ENCODE peak calls at places on chromosomes 2 and 18, in seven cellular contexts. A, T, P, E, L, V and M are unnamed samples. For H3K27me3, the result is how much of the 10 kb centered on the place peaks cover.

GRCh38 chr2:177295479-177295878 is 31.0 kb upstream of the NFE2L2 start:
- DNase-seq in A (no peak), T (no peak), P (no peak), E (no peak), L (peak), V (no peak), M (peak)

GRCh38 chr2:112588611-112589045 is 4.2 kb downstream of the CHCHD5 start:
- DNase-seq in A (no peak), T (no peak), P (no peak), E (no peak), L (no peak), V (no peak), M (no peak)

GRCh38 chr2:126945118-126945517 is 46.4 kb downstream of the TEX51 start:
- DNase-seq in A (no peak), T (no peak), P (no peak), E (no peak), L (no peak), V (no peak), M (no peak)

GRCh38 chr2:42102606-42103450 is 55.0 kb downstream of the PKDCC start:
- DNase-seq in A (peak), T (peak), P (peak), E (peak), L (no peak), V (peak), M (no peak)

GRCh38 chr2:159960413-159960812 is 102.0 kb downstream of the PLA2R1 start:
- DNase-seq in A (no peak), T (no peak), P (no peak), E (peak), L (peak), V (no peak), M (peak)

GRCh38 chr2:193816008-193816407 is 1621.3 kb upstream of the TMEFF2 start:
- DNase-seq in A (no peak), T (no peak), P (no peak), E (no peak), L (no peak), V (no peak), M (no peak)

GRCh38 chr2:45214550-45214949 is 205.3 kb upstream of the SIX2 start:
- DNase-seq in A (no peak), T (no peak), P (no peak), E (no peak), L (no peak), V (no peak), M (no peak)

GRCh38 chr18:34506198-34506597 is 203.9 kb upstream of the DTNA start:
- DNase-seq in A (no peak), T (no peak), P (no peak), E (no peak), L (no peak), V (no peak), M (no peak)

GRCh38 chr2:54634564-54635511 is 88.6 kb upstream of the EML6 start:
- DNase-seq in A (no peak), T (no peak), P (no peak), E (peak), L (peak), V (no peak), M (peak)

GRCh38 chr2:37326866-37327634 is 2.4 kb upstream of the PRKD3 start:
- DNase-seq in A (no peak), T (no peak), P (no peak), E (no peak), L (no peak), V (peak), M (no peak)

GRCh38 chr2:99481527-99481926 is 8.3 kb downstream of the REV1 start:
- DNase-seq in A (no peak), T (no peak), P (no peak), E (no peak), L (no peak), V (no peak), M (no peak)

GRCh38 chr2:226466589-226466988 is 333.0 kb downstream of the IRS1 start:
- DNase-seq in A (no peak), T (no peak), P (no peak), E (peak), L (peak), V (no peak), M (peak)

GRCh38 chr2:145277922-145278321 is 758.0 kb upstream of the ZEB2 start:
- DNase-seq in A (no peak), T (no peak), P (no peak), E (no peak), L (no peak), V (no peak), M (peak)

GRCh38 chr2:149155181-149155580 is 116.7 kb downstream of the LYPD6B start:
- DNase-seq in A (no peak), T (no peak), P (no peak), E (no peak), L (no peak), V (peak), M (no peak)

GRCh38 chr18:54444309-54444914 is 86.7 kb downstream of the C18orf54 start:
- DNase-seq in A (peak), T (peak), P (peak), E (peak), L (peak), V (peak), M (peak)

GRCh38 chr18:9612215-9612830 is 2.0 kb downstream of the PPP4R1 start:
- DNase-seq in A (no peak), T (no peak), P (no peak), E (peak), L (peak), V (peak), M (peak)

GRCh38 chr18:51211552-51211951 is 14.1 kb upstream of the MEX3C start:
- DNase-seq in A (no peak), T (no peak), P (no peak), E (no peak), L (peak), V (peak), M (peak)

GRCh38 chr2:155368934-155369333 is 670.4 kb downstream of the KCNJ3 start:
- DNase-seq in A (no peak), T (no peak), P (no peak), E (no peak), L (no peak), V (no peak), M (peak)

GRCh38 chr2:143700865-143701264 is 571.6 kb downstream of the ARHGAP15 start:
- DNase-seq in A (no peak), T (no peak), P (no peak), E (no peak), L (no peak), V (no peak), M (no peak)

GRCh38 chr2:27798948-27799645 is 27.6 kb downstream of the MRPL33 start:
- DNase-seq in A (peak), T (peak), P (peak), E (peak), L (peak), V (peak), M (peak)

GRCh38 chr2:43075906-43076585 is 150.4 kb downstream of the ZFP36L2 start:
- DNase-seq in A (no peak), T (no peak), P (no peak), E (peak), L (peak), V (peak), M (peak)

GRCh38 chr2:28546242-28546641 is 50.4 kb downstream of the PLB1 start:
- DNase-seq in A (no peak), T (no peak), P (no peak), E (no peak), L (no peak), V (no peak), M (no peak)

GRCh38 chr18:68555935-68556334 is 159.0 kb downstream of the TMX3 start:
- DNase-seq in A (no peak), T (no peak), P (no peak), E (peak), L (no peak), V (peak), M (peak)

GRCh38 chr2:47771211-47771610 is 11.7 kb upstream of the MSH6 start:
- DNase-seq in A (no peak), T (no peak), P (no peak), E (peak), L (peak), V (peak), M (peak)

GRCh38 chr2:206915136-206915535 is 24.2 kb upstream of the CPO start:
- DNase-seq in A (no peak), T (no peak), P (no peak), E (peak), L (peak), V (peak), M (peak)

GRCh38 chr2:96626553-96626942 is 11.6 kb downstream of the KANSL3 start:
- DNase-seq in A (no peak), T (no peak), P (no peak), E (no peak), L (no peak), V (no peak), M (no peak)

GRCh38 chr18:31303771-31304170 is 14.2 kb upstream of the DSG1 start:
- DNase-seq in A (no peak), T (no peak), P (no peak), E (no peak), L (no peak), V (no peak), M (peak)

GRCh38 chr2:154158101-154158500 is 286.4 kb downstream of the GALNT13 start:
- DNase-seq in A (no peak), T (no peak), P (no peak), E (no peak), L (no peak), V (no peak), M (no peak)

GRCh38 chr2:170696006-170696405 is 19.1 kb upstream of the SP5 start:
- DNase-seq in A (no peak), T (no peak), P (no peak), E (peak), L (no peak), V (no peak), M (no peak)

GRCh38 chr2:133733856-133734255 is 165.6 kb upstream of the NCKAP5 start:
- DNase-seq in A (no peak), T (no peak), P (no peak), E (peak), L (peak), V (no peak), M (peak)

GRCh38 chr2:45822272-45822630 is 170.8 kb downstream of the PRKCE start:
- DNase-seq in A (no peak), T (no peak), P (no peak), E (no peak), L (no peak), V (no peak), M (peak)

GRCh38 chr2:71482055-71482454 is 28.7 kb downstream of the DYSF start:
- DNase-seq in A (no peak), T (no peak), P (no peak), E (no peak), L (no peak), V (no peak), M (no peak)

GRCh38 chr18:39795350-39795749 is 2159.7 kb upstream of the PIK3C3 start:
- DNase-seq in A (no peak), T (no peak), P (no peak), E (peak), L (no peak), V (no peak), M (no peak)

GRCh38 chr18:58599106-58599505 is 29.8 kb downstream of the ALPK2 start:
- DNase-seq in A (no peak), T (no peak), P (no peak), E (peak), L (peak), V (peak), M (peak)

GRCh38 chr18:55777666-55778304 is 189.8 kb upstream of the TCF4 start:
- DNase-seq in A (no peak), T (no peak), P (no peak), E (peak), L (no peak), V (no peak), M (no peak)

GRCh38 chr2:158893057-158893456 is 75.4 kb upstream of the TANC1 start:
- DNase-seq in A (no peak), T (no peak), P (no peak), E (no peak), L (no peak), V (no peak), M (peak)

DNA sequence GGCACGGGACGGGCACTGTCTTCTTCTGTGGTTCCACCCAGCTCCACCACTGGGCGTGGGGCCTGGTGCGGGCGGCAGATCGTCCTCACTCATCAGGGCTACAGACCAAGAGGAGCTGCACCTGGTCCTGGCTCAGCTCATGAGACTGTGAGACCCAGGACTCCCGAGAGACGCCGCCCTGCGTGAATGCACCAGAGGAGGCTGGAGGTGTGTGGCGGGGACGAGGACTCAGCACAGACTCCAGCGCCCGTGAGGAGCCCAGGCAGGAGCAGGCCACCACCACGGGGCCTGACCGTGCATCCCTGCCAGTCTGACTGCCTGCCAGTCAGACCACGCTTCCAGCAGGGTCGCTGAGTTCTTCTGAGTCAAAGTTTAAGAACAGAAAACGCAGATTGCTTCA is 112.5 kb upstream of the SALL3 start:
- DNase-seq in A (no peak), T (no peak), P (no peak), E (no peak), L (no peak), V (no peak), M (no peak)
- H3K27me3 ChIP-seq in A (under half), T (under half), P (under half), E (under half), L (under half), V (under half), M (under half)

GRCh38 chr2:137981112-137981679 is 16.9 kb downstream of the HNMT start:
- DNase-seq in A (no peak), T (no peak), P (no peak), E (no peak), L (no peak), V (no peak), M (no peak)

GRCh38 chr2:137991078-137991477 is 26.8 kb downstream of the HNMT start:
- DNase-seq in A (no peak), T (no peak), P (no peak), E (no peak), L (no peak), V (no peak), M (no peak)

GRCh38 chr2:137987011-137987410 is 22.7 kb downstream of the HNMT start:
- DNase-seq in A (no peak), T (no peak), P (no peak), E (no peak), L (no peak), V (no peak), M (no peak)

GRCh38 chr2:137983581-137983980 is 19.3 kb downstream of the HNMT start:
- DNase-seq in A (no peak), T (no peak), P (no peak), E (no peak), L (no peak), V (no peak), M (no peak)

GRCh38 chr2:137986268-137986667 is 22.0 kb downstream of the HNMT start:
- DNase-seq in A (no peak), T (no peak), P (no peak), E (no peak), L (no peak), V (no peak), M (no peak)
- H3K4ac ChIP-seq in A (no peak), T (no peak), P (no peak), E (no peak), L (no peak), V (no peak), M (no peak)

DNA sequence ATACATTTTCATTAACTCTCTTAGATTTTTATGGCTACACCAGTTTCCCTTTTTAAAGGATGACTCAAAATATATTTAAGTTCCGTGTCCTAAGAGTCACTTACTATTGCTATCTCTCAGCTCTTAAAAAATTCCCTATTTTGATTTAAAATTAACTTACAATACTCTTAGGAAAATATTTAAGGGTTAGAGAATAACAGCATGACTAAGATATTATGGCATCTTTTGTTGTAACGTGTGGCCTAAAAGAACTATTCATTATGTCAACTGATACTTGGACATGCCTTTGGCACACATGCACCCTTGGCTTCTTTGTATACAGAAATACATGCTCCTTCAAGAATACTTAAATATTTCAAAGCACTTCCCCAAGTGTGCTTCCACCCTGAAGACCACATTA is 42.3 kb downstream of the SCN3A start:
- DNase-seq in A (no peak), T (no peak), P (no peak), E (no peak), L (peak), V (no peak), M (peak)
- H3K27me3 ChIP-seq in A (under half), T (under half), P (under half), E (under half), L (under half), V (under half), M (under half)

DNA sequence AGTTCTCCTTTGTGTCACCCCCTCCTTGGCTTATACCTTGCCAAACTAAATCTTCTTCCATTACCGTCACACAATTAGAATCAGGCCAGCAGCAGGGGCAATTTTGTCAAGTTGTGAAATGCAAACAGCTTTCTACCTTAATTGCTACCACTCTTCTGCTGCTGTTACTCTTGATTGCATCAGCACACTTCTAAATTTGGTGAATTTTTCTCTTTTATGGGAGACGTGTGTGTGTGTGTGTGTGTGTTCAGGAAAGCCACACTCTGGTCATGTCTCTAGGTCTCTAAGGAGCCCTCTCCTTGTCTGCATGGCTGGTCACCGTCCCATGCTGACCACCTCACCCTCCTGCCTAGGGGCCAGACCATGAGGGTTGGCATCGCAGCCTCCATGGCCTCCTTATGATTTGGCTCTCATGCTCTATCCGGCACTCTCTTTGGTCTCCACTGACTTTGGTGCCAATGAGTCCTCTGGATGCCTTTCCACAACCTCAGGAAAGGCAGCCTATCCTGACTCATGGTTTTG is 87.7 kb downstream of the GATA6 start:
- DNase-seq in A (no peak), T (no peak), P (no peak), E (no peak), L (no peak), V (no peak), M (no peak)
- H3K4ac ChIP-seq in A (no peak), T (no peak), P (no peak), E (no peak), L (no peak), V (no peak), M (no peak)

GRCh38 chr2:238250896-238251295 is 11.1 kb upstream of the HES6 start:
- DNase-seq in A (no peak), T (no peak), P (no peak), E (no peak), L (no peak), V (no peak), M (no peak)

GRCh38 chr2:238243496-238244076 is 3.7 kb upstream of the HES6 start:
- DNase-seq in A (no peak), T (peak), P (no peak), E (peak), L (no peak), V (no peak), M (no peak)

GRCh38 chr2:238244151-238244550 is 4.3 kb upstream of the HES6 start:
- DNase-seq in A (no peak), T (no peak), P (no peak), E (no peak), L (no peak), V (no peak), M (no peak)

GRCh38 chr2:238247841-238248440 is 8.1 kb upstream of the HES6 start:
- DNase-seq in A (no peak), T (no peak), P (no peak), E (no peak), L (no peak), V (no peak), M (no peak)

DNA sequence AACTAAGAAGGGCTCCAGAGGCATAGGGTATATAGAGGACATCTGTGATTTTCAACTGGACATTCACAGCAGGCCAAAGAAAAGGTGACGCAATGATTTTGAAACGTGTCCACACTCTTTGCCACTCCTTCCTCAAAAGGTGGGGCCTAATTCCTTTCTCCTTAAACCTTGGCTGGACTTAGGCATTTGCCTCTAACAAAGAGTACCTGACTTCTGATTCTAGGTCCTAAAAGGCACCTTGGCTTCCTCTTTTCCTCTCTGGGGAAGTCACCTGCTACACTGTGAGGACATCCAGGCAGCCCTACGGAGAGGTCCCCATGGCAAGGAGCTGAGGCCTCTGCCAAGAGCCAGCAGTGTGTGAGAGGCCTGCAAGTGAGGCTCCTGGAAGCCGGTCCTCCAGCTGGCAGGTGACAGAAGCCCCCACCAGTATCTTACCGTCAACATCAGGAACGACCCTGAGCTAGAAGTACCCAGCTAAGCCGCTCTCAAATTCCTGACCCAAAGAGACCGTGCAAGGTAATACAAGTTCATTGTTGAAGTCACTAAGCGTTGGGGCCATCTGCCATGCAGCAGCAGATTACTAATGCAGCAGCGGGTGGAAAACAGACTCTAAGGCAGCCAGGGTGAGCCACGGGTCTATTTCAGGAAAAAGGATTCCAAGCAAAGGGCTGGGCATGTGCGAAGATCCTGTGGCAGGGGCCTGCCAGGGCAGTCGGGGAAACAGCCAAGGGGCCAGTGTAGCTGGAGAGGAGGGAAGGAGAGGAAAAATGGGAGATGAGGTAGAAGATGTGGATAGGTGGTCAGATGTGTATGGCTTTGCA is 7.4 kb upstream of the HES6 start:
- DNase-seq in A (no peak), T (no peak), P (no peak), E (no peak), L (no peak), V (no peak), M (no peak)
- H3K27me3 ChIP-seq in A (under half), T (under half), P (under half), E (under half), L (under half), V (under half), M (under half)

GRCh38 chr2:157780211-157780610 is 95.9 kb downstream of the ACVR1 start:
- DNase-seq in A (no peak), T (no peak), P (no peak), E (no peak), L (no peak), V (no peak), M (no peak)
- H3K4ac ChIP-seq in A (no peak), T (no peak), P (no peak), E (no peak), L (no peak), V (no peak), M (no peak)

GRCh38 chr2:100812141-100812540 is 7.8 kb upstream of the NPAS2 start:
- DNase-seq in A (no peak), T (no peak), P (no peak), E (no peak), L (no peak), V (no peak), M (no peak)
- H3K27me3 ChIP-seq in A (under half), T (under half), P (under half), E (under half), L (under half), V (under half), M (under half)

DNA sequence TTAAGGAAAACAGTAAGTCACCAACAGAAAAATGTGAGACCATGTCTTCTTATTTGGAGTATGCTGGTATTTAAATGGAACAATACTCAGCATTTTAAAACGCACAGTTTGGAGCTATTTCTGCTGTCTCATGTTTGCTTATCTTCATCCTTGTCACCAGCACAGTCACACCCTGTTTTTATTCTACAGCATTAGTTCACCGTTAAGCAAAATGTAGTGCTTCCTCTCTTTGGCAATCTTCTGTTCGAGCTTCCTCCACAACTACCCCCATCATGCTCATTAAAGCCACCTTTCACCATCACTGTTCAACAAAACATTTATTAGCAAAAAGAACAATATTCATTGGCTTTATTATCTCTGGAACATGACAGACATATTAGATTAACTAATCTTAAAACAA is 64.0 kb downstream of the SLC40A1 start:
- DNase-seq in A (no peak), T (no peak), P (no peak), E (no peak), L (no peak), V (no peak), M (no peak)
- H3K4ac ChIP-seq in A (no peak), T (no peak), P (no peak), E (no peak), L (no peak), V (no peak), M (no peak)